ENCODE peak calls at places on chromosomes 5 and 9, in seven cellular contexts. K, S, D, N, W, J and Z are unnamed samples.
A peak's percentile ranks its signal among the peaks of the same experiment; 100 is the strongest.

GRCh38 chr9:37295796-37296195 is 126.7 kb upstream of the GRHPR start:
- DNase-seq in N (no peak), K (no peak), W (no peak), D (no peak), S (no peak), J (no peak), Z (no peak)

GRCh38 chr5:111829701-111830100 is 72.7 kb upstream of the NREP start:
- DNase-seq in D (no peak), W (peak; percentile 77), N (no peak), J (peak; percentile 94), K (no peak), S (peak; percentile 60), Z (peak; percentile 87)

GRCh38 chr5:139896718-139897117 is 101.1 kb downstream of the PSD2 start:
- DNase-seq in N (no peak), D (no peak), J (no peak), K (no peak), S (no peak), W (no peak), Z (no peak)

GRCh38 chr9:93020785-93021670 is 37.5 kb upstream of the SUSD3 start:
- DNase-seq in N (no peak), S (no peak), J (no peak), W (no peak), K (no peak), D (no peak), Z (no peak)

GRCh38 chr5:151141535-151141934 is 16.0 kb downstream of the ANXA6 start:
- DNase-seq in W (peak; percentile 25), N (no peak), K (no peak), J (no peak), D (no peak), S (no peak), Z (no peak)

GRCh38 chr5:117203584-117203983 is 629.0 kb upstream of the SEMA6A start:
- DNase-seq in W (no peak), S (no peak), N (no peak), K (no peak), J (no peak), D (no peak), Z (no peak)

GRCh38 chr5:109863752-109864151 is 174.0 kb downstream of the MAN2A1 start:
- DNase-seq in K (no peak), N (no peak), J (peak; percentile 80), W (peak; percentile 46), S (peak; percentile 64), D (no peak), Z (no peak)

GRCh38 chr9:134418986-134419683 is 92.9 kb downstream of the RXRA start:
- DNase-seq in J (no peak), N (no peak), K (no peak), S (no peak), W (no peak), D (no peak), Z (no peak)

GRCh38 chr9:121992571-121993212 is 100.4 kb downstream of the TTLL11 start:
- DNase-seq in N (peak; percentile 53), W (peak; percentile 82), K (peak; percentile 55), J (peak; percentile 79), D (peak; percentile 69), S (peak; percentile 84), Z (peak; percentile 21)

GRCh38 chr5:145902421-145902820 is 29.6 kb upstream of the GRXCR2 start:
- DNase-seq in W (peak; percentile 15), K (no peak), D (no peak), N (no peak), J (no peak), S (no peak), Z (peak; percentile 46)

GRCh38 chr5:180178516-180179398 is 30.3 kb downstream of the RASGEF1C start:
- DNase-seq in K (no peak), N (no peak), J (no peak), D (no peak), S (no peak), W (no peak), Z (no peak)

GRCh38 chr9:127163409-127163808 is 41.0 kb upstream of the ANGPTL2 start:
- DNase-seq in J (peak; percentile 87), K (no peak), N (no peak), W (peak; percentile 82), D (no peak), S (peak; percentile 77), Z (no peak)

GRCh38 chr5:147911427-147911826 is 5.1 kb upstream of the C5orf46 start:
- DNase-seq in S (no peak), J (no peak), W (no peak), D (no peak), N (peak; percentile 72), K (no peak), Z (no peak)

GRCh38 chr5:95913663-95914062 is 48.0 kb downstream of the ELL2 start:
- DNase-seq in D (no peak), J (no peak), S (no peak), K (no peak), N (no peak), W (no peak), Z (no peak)

GRCh38 chr9:89777544-89777943 is 172.7 kb downstream of the GADD45G start:
- DNase-seq in D (no peak), K (no peak), S (no peak), J (no peak), W (no peak), N (no peak), Z (no peak)

GRCh38 chr5:121783700-121784099 is 68.0 kb upstream of the FTMT start:
- DNase-seq in W (no peak), N (no peak), D (no peak), S (no peak), J (no peak), K (no peak), Z (no peak)
- H3K4me3 ChIP-seq in W (no peak overlapping the region), N (no peak overlapping the region), D (no peak overlapping the region), S (no peak overlapping the region), J (no peak overlapping the region), K (no peak overlapping the region), Z (no peak overlapping the region)

DNA sequence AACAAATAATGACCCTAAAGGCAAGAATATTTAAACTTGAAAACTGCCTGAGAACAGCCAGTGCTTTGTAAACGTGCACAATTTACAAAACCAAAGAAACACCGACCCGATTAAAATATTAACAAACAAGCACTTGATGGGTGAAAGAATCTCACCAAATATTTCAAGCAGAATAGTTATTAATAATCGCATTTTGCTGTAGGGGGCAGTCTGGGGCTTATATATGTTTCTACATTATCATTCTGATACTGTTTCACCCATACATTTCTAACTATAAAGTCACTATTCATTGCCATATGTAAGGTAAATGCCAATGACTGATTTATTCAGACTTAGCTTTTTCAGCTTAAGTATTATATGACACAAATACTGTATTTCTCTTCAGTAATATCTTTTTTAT is 37.7 kb downstream of the UBAP2 start:
- DNase-seq in K (peak; percentile 33), N (no peak), S (peak; percentile 18), W (no peak), J (peak; percentile 15), D (peak; percentile 8), Z (no peak)
- TF ChIP-seq CTCF in K (no peak), N (no peak), S (peak; percentile 41), W (peak; percentile 41), J (peak; percentile 37), D (no peak), Z (no peak)

GRCh38 chr5:38107096-38107495 is 151.3 kb upstream of the EGFLAM start:
- DNase-seq in K (no peak), S (no peak), W (no peak), D (no peak), N (no peak), J (no peak), Z (no peak)

GRCh38 chr5:38099205-38100144 is 158.9 kb upstream of the EGFLAM start:
- DNase-seq in J (no peak), W (no peak), N (no peak), D (no peak), S (no peak), K (no peak), Z (no peak)

GRCh38 chr5:38104497-38105230 is 153.7 kb upstream of the EGFLAM start:
- DNase-seq in N (no peak), J (no peak), K (peak; percentile 4), S (no peak), W (no peak), D (no peak), Z (no peak)

GRCh38 chr5:38105231-38105570 is 153.2 kb upstream of the EGFLAM start:
- DNase-seq in K (no peak), N (no peak), J (no peak), D (no peak), W (no peak), S (no peak), Z (no peak)

DNA sequence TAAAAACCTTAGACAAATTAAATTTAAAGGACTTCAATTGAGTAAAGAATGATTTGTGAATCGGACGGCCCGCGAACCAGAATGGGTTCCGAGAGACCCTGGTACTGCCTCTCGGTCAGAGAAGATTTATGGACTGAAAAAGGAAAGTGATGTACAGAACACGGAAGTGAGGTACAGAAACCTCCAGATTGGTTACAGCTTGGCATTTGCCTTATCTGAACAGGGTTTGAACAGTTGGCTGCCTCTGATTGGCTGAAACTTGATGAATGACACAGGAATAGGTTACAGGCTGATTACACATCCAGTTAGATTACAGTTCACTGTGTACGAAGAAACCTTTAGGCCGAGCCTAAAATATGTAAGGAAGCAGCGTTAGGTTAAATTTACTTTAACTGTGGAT is 156.5 kb upstream of the EGFLAM start:
- DNase-seq in K (no peak), J (no peak), D (no peak), S (no peak), N (no peak), W (no peak), Z (no peak)
- H3K4me3 ChIP-seq in K (no peak overlapping the region), J (no peak overlapping the region), D (no peak overlapping the region), S (no peak overlapping the region), N (no peak overlapping the region), W (no peak overlapping the region), Z (no peak overlapping the region)

GRCh38 chr5:172503925-172504730 is 49.8 kb upstream of the SH3PXD2B start:
- DNase-seq in K (no peak), S (peak; percentile 44), D (no peak), W (no peak), N (no peak), J (no peak), Z (no peak)

GRCh38 chr5:172505403-172505759 is 51.1 kb upstream of the SH3PXD2B start:
- DNase-seq in S (no peak), J (no peak), K (no peak), W (no peak), D (no peak), N (no peak), Z (no peak)

GRCh38 chr5:172504736-172505402 is 50.5 kb upstream of the SH3PXD2B start:
- DNase-seq in W (no peak), N (no peak), D (no peak), S (peak; percentile 73), J (no peak), K (no peak), Z (no peak)

GRCh38 chr5:172506921-172507320 is 52.6 kb upstream of the SH3PXD2B start:
- DNase-seq in D (no peak), N (no peak), S (no peak), J (no peak), K (no peak), W (no peak), Z (no peak)

DNA sequence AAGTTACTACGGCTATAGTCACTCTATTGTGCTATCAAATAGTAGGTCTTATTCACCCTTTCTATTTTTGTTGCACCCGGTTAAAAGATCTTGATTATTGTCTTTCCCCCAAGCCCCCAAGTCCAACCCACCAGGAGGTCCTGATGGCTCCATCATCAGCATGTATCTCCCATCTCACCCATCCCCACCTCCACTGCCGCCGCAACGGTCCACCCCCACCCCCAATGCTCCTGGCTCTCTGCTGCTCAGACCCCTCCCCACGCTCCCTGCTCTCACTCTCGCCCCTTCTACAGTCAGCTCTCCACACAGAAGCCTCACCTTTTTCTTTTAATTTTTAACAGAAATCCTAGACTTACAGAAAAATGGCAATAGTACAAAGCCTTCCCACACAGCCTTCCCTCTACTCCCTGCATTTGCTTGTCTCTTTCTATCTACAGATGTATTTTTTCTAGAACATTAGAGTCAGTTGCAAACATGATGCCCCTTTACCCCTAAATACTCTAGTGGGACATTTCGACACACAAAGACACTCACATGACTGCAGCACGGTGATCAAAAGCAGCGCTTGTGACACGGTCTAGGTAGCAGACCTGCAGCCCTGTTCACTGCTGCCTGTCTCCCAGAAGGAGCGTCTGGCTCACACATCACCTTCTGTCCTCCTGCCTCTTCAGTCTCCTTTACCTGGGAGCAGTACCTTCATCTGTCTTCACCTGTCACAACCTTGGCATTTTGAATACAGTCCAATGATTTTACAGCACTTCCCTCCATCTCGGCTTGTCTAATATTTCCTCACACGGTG is 51.7 kb upstream of the SH3PXD2B start:
- DNase-seq in N (no peak), D (no peak), S (no peak), K (no peak), J (no peak), W (no peak), Z (no peak)
- TF ChIP-seq CTCF in N (no peak), D (no peak), S (no peak), K (no peak), J (no peak), W (no peak), Z (no peak)